ENCODE peak calls at places on chromosome 19, in six cellular contexts. One of them, this sample, is unnamed.

GRCh38 chr19:5873617-5874199 is 3.4 kb upstream of the FUT5 start:
- DNase-seq in HuH-7: no peak
- DNase-seq in GM12865: no peak
- DNase-seq in T-helper 2 cell: no peak
- DNase-seq in stimulated activated CD4-positive, alpha-beta T cell treated with anti-CD3 and anti-CD28 coated beads, TNF-alpha, amount 100 ng/mL, for 48 hours: no peak
- DNase-seq in psoas muscle: no peak
- DNase-seq in this sample: no peak

GRCh38 chr19:6772028-6772865 is at the start of gene VAV1:
- DNase-seq in GM12865: peak
- DNase-seq in stimulated activated CD4-positive, alpha-beta T cell treated with anti-CD3 and anti-CD28 coated beads, TNF-alpha, amount 100 ng/mL, for 48 hours: peak
- DNase-seq in HuH-7: no peak
- DNase-seq in T-helper 2 cell: peak
- DNase-seq in psoas muscle: peak
- DNase-seq in this sample: peak

GRCh38 chr19:27974082-27974513 is 1238.9 kb downstream of the UQCRFS1 start:
- DNase-seq in stimulated activated CD4-positive, alpha-beta T cell treated with anti-CD3 and anti-CD28 coated beads, TNF-alpha, amount 100 ng/mL, for 48 hours: no peak
- DNase-seq in T-helper 2 cell: no peak
- DNase-seq in GM12865: peak
- DNase-seq in psoas muscle: no peak
- DNase-seq in HuH-7: no peak
- DNase-seq in this sample: peak

GRCh38 chr19:9877775-9878510 is 42.8 kb downstream of the PIN1 start:
- DNase-seq in stimulated activated CD4-positive, alpha-beta T cell treated with anti-CD3 and anti-CD28 coated beads, TNF-alpha, amount 100 ng/mL, for 48 hours: no peak
- DNase-seq in HuH-7: no peak
- DNase-seq in GM12865: peak
- DNase-seq in T-helper 2 cell: no peak
- DNase-seq in psoas muscle: no peak
- DNase-seq in this sample: no peak

GRCh38 chr19:11383706-11384048 is 437 bp downstream of the EPOR start:
- DNase-seq in HuH-7: no peak
- DNase-seq in psoas muscle: no peak
- DNase-seq in T-helper 2 cell: no peak
- DNase-seq in stimulated activated CD4-positive, alpha-beta T cell treated with anti-CD3 and anti-CD28 coated beads, TNF-alpha, amount 100 ng/mL, for 48 hours: no peak
- DNase-seq in GM12865: no peak
- DNase-seq in this sample: peak

GRCh38 chr19:33302974-33303790 is 848 bp upstream of the CEBPA start:
- DNase-seq in stimulated activated CD4-positive, alpha-beta T cell treated with anti-CD3 and anti-CD28 coated beads, TNF-alpha, amount 100 ng/mL, for 48 hours: no peak
- DNase-seq in psoas muscle: peak
- DNase-seq in T-helper 2 cell: no peak
- DNase-seq in GM12865: no peak
- DNase-seq in HuH-7: no peak
- DNase-seq in this sample: peak

GRCh38 chr19:38210458-38210987 is 13.5 kb downstream of the DPF1 start:
- DNase-seq in stimulated activated CD4-positive, alpha-beta T cell treated with anti-CD3 and anti-CD28 coated beads, TNF-alpha, amount 100 ng/mL, for 48 hours: no peak
- DNase-seq in GM12865: no peak
- DNase-seq in HuH-7: no peak
- DNase-seq in psoas muscle: peak
- DNase-seq in T-helper 2 cell: no peak
- DNase-seq in this sample: no peak

GRCh38 chr19:708154-709141 is at the start of gene PALM:
- DNase-seq in psoas muscle: no peak
- DNase-seq in HuH-7: peak
- DNase-seq in GM12865: no peak
- DNase-seq in T-helper 2 cell: no peak
- DNase-seq in stimulated activated CD4-positive, alpha-beta T cell treated with anti-CD3 and anti-CD28 coated beads, TNF-alpha, amount 100 ng/mL, for 48 hours: no peak
- DNase-seq in this sample: no peak

GRCh38 chr19:11190501-11190900 is 6.8 kb downstream of the KANK2 start:
- DNase-seq in stimulated activated CD4-positive, alpha-beta T cell treated with anti-CD3 and anti-CD28 coated beads, TNF-alpha, amount 100 ng/mL, for 48 hours: no peak
- DNase-seq in HuH-7: no peak
- DNase-seq in T-helper 2 cell: no peak
- DNase-seq in GM12865: no peak
- DNase-seq in psoas muscle: no peak
- DNase-seq in this sample: no peak

GRCh38 chr19:11457115-11457514 is 21.7 kb downstream of the PRKCSH start:
- DNase-seq in GM12865: no peak
- DNase-seq in psoas muscle: no peak
- DNase-seq in HuH-7: no peak
- DNase-seq in stimulated activated CD4-positive, alpha-beta T cell treated with anti-CD3 and anti-CD28 coated beads, TNF-alpha, amount 100 ng/mL, for 48 hours: no peak
- DNase-seq in T-helper 2 cell: no peak
- DNase-seq in this sample: no peak

GRCh38 chr19:49921871-49922755 is 6.9 kb upstream of the ATF5 start:
- DNase-seq in stimulated activated CD4-positive, alpha-beta T cell treated with anti-CD3 and anti-CD28 coated beads, TNF-alpha, amount 100 ng/mL, for 48 hours: no peak
- DNase-seq in psoas muscle: peak
- DNase-seq in T-helper 2 cell: no peak
- DNase-seq in GM12865: no peak
- DNase-seq in HuH-7: no peak
- DNase-seq in this sample: no peak

GRCh38 chr19:18847516-18848463 is 16.0 kb downstream of the UPF1 start:
- DNase-seq in HuH-7: no peak
- DNase-seq in stimulated activated CD4-positive, alpha-beta T cell treated with anti-CD3 and anti-CD28 coated beads, TNF-alpha, amount 100 ng/mL, for 48 hours: no peak
- DNase-seq in psoas muscle: no peak
- DNase-seq in GM12865: no peak
- DNase-seq in T-helper 2 cell: no peak
- DNase-seq in this sample: no peak

GRCh38 chr19:4518345-4519171 is at the start of gene PLIN4:
- DNase-seq in HuH-7: no peak
- DNase-seq in T-helper 2 cell: no peak
- DNase-seq in psoas muscle: peak
- DNase-seq in GM12865: no peak
- DNase-seq in stimulated activated CD4-positive, alpha-beta T cell treated with anti-CD3 and anti-CD28 coated beads, TNF-alpha, amount 100 ng/mL, for 48 hours: no peak
- DNase-seq in this sample: no peak

GRCh38 chr19:51123381-51124186 is 1.1 kb upstream of the SIGLEC9 start:
- DNase-seq in psoas muscle: no peak
- DNase-seq in GM12865: no peak
- DNase-seq in HuH-7: no peak
- DNase-seq in stimulated activated CD4-positive, alpha-beta T cell treated with anti-CD3 and anti-CD28 coated beads, TNF-alpha, amount 100 ng/mL, for 48 hours: no peak
- DNase-seq in T-helper 2 cell: peak
- DNase-seq in this sample: no peak

GRCh38 chr19:9597027-9597426 is 12.7 kb upstream of the ZNF121 start:
- DNase-seq in psoas muscle: no peak
- DNase-seq in T-helper 2 cell: no peak
- DNase-seq in GM12865: no peak
- DNase-seq in HuH-7: no peak
- DNase-seq in stimulated activated CD4-positive, alpha-beta T cell treated with anti-CD3 and anti-CD28 coated beads, TNF-alpha, amount 100 ng/mL, for 48 hours: no peak
- DNase-seq in this sample: no peak

GRCh38 chr19:36089847-36090246 is 21.1 kb upstream of the OVOL3 start:
- DNase-seq in psoas muscle: no peak
- DNase-seq in stimulated activated CD4-positive, alpha-beta T cell treated with anti-CD3 and anti-CD28 coated beads, TNF-alpha, amount 100 ng/mL, for 48 hours: no peak
- DNase-seq in T-helper 2 cell: no peak
- DNase-seq in HuH-7: no peak
- DNase-seq in GM12865: no peak
- DNase-seq in this sample: no peak

GRCh38 chr19:38640368-38640767 is 7.1 kb upstream of the ACTN4 start:
- DNase-seq in stimulated activated CD4-positive, alpha-beta T cell treated with anti-CD3 and anti-CD28 coated beads, TNF-alpha, amount 100 ng/mL, for 48 hours: no peak
- DNase-seq in psoas muscle: no peak
- DNase-seq in HuH-7: no peak
- DNase-seq in T-helper 2 cell: no peak
- DNase-seq in GM12865: no peak
- DNase-seq in this sample: no peak

GRCh38 chr19:46728208-46728607 is 11.3 kb upstream of the PRKD2 start:
- DNase-seq in psoas muscle: peak
- DNase-seq in stimulated activated CD4-positive, alpha-beta T cell treated with anti-CD3 and anti-CD28 coated beads, TNF-alpha, amount 100 ng/mL, for 48 hours: no peak
- DNase-seq in T-helper 2 cell: no peak
- DNase-seq in GM12865: no peak
- DNase-seq in HuH-7: no peak
- DNase-seq in this sample: no peak

GRCh38 chr19:34120846-34121639 is 51.3 kb upstream of the LSM14A start:
- DNase-seq in GM12865: peak
- DNase-seq in psoas muscle: no peak
- DNase-seq in HuH-7: peak
- DNase-seq in T-helper 2 cell: peak
- DNase-seq in stimulated activated CD4-positive, alpha-beta T cell treated with anti-CD3 and anti-CD28 coated beads, TNF-alpha, amount 100 ng/mL, for 48 hours: peak
- DNase-seq in this sample: peak

GRCh38 chr19:12364391-12365093 is 941 bp downstream of the ZNF442 start:
- DNase-seq in T-helper 2 cell: no peak
- DNase-seq in HuH-7: peak
- DNase-seq in stimulated activated CD4-positive, alpha-beta T cell treated with anti-CD3 and anti-CD28 coated beads, TNF-alpha, amount 100 ng/mL, for 48 hours: no peak
- DNase-seq in GM12865: peak
- DNase-seq in psoas muscle: peak
- DNase-seq in this sample: peak

GRCh38 chr19:45098521-45099464 is 5.8 kb downstream of the PPP1R37 start:
- DNase-seq in psoas muscle: peak
- DNase-seq in GM12865: no peak
- DNase-seq in stimulated activated CD4-positive, alpha-beta T cell treated with anti-CD3 and anti-CD28 coated beads, TNF-alpha, amount 100 ng/mL, for 48 hours: no peak
- DNase-seq in T-helper 2 cell: no peak
- DNase-seq in HuH-7: no peak
- DNase-seq in this sample: no peak

GRCh38 chr19:12792853-12793289 is 1.6 kb downstream of the JUNB start:
- DNase-seq in psoas muscle: no peak
- DNase-seq in stimulated activated CD4-positive, alpha-beta T cell treated with anti-CD3 and anti-CD28 coated beads, TNF-alpha, amount 100 ng/mL, for 48 hours: no peak
- DNase-seq in GM12865: no peak
- DNase-seq in T-helper 2 cell: no peak
- DNase-seq in HuH-7: no peak
- DNase-seq in this sample: no peak